ENCODE peak calls at places on chromosomes 6 and 20, in four cellular contexts. P is thoracic aorta, U is body of pancreas, X is cardiac muscle cell. Z is an unnamed sample.

GRCh38 chr6:128704601-128705000 is 178.3 kb upstream of the LAMA2 start:
- DNase-seq in X (no peak), U (no peak), P (no peak), Z (no peak)

GRCh38 chr20:50308513-50309279 is 118.1 kb downstream of the CEBPB start:
- DNase-seq in P (peak; percentile 91), X (peak; percentile 16), U (peak; percentile 71), Z (peak; percentile 92)

GRCh38 chr6:14726816-14727493 is 518.9 kb upstream of the JARID2 start:
- DNase-seq in P (no peak), X (no peak), U (no peak), Z (no peak)

GRCh38 chr6:144338474-144338873 is 53.3 kb downstream of the UTRN start:
- DNase-seq in X (no peak), U (no peak), P (no peak), Z (no peak)

GRCh38 chr6:14366315-14366714 is 248.7 kb downstream of the CD83 start:
- DNase-seq in P (no peak), U (no peak), X (no peak), Z (no peak)

GRCh38 chr20:562232-562897 is 18.8 kb upstream of the CSNK2A1 start:
- DNase-seq in P (no peak), X (no peak), U (no peak), Z (no peak)

GRCh38 chr6:29561091-29561490 is 1.6 kb upstream of the UBD start:
- DNase-seq in X (no peak), U (no peak), P (no peak), Z (no peak)

GRCh38 chr6:159946912-159947311 is 22.0 kb upstream of the IGF2R start:
- DNase-seq in U (no peak), X (no peak), P (no peak), Z (no peak)

GRCh38 chr20:22974354-22974753 is 60.8 kb upstream of the SSTR4 start:
- DNase-seq in X (peak; percentile 10), U (peak; percentile 12), P (no peak), Z (no peak)

GRCh38 chr6:130829333-130829910 is 2.2 kb downstream of the SMLR1 start:
- DNase-seq in X (no peak), U (no peak), P (no peak), Z (no peak)

GRCh38 chr6:168367285-168367720 is 47.7 kb upstream of the DACT2 start:
- DNase-seq in U (no peak), P (no peak), X (no peak), Z (peak; percentile 41)

GRCh38 chr6:166262738-166263515 is 45.3 kb downstream of the PRR18 start:
- DNase-seq in U (no peak), P (no peak), X (no peak), Z (peak; percentile 36)

GRCh38 chr6:168711049-168711640 is 270.2 kb downstream of the SMOC2 start:
- DNase-seq in P (no peak), X (no peak), U (no peak), Z (no peak)

GRCh38 chr6:18213439-18213838 is 50.9 kb downstream of the DEK start:
- DNase-seq in X (no peak), P (no peak), U (no peak), Z (no peak)

GRCh38 chr20:37323985-37324384 is 22.0 kb upstream of the SRC start:
- DNase-seq in X (no peak), P (no peak), U (no peak), Z (no peak)

GRCh38 chr6:20112206-20112605 is 100.1 kb downstream of the MBOAT1 start:
- DNase-seq in X (no peak), P (no peak), U (no peak), Z (no peak)

GRCh38 chr20:1087311-1087710 is 31.1 kb upstream of the PSMF1 start:
- DNase-seq in U (no peak), X (no peak), P (no peak), Z (no peak)

GRCh38 chr6:79798841-79799240 is 148.5 kb downstream of the ELOVL4 start:
- DNase-seq in X (no peak), P (no peak), U (no peak), Z (no peak)

GRCh38 chr20:53128024-53128423 is 155.9 kb downstream of the TSHZ2 start:
- DNase-seq in P (no peak), X (no peak), U (no peak), Z (no peak)

GRCh38 chr20:346640-347316 is at the start of gene NRSN2:
- DNase-seq in X (peak; percentile 79), P (no peak), U (peak; percentile 68), Z (peak; percentile 93)

GRCh38 chr6:26175428-26176181 is 88.4 kb downstream of the HFE start:
- DNase-seq in P (no peak), X (peak; percentile 39), U (peak; percentile 25), Z (no peak)

GRCh38 chr6:97394160-97394748 is 111.2 kb upstream of the MMS22L start:
- DNase-seq in U (peak; percentile 53), X (peak; percentile 64), P (no peak), Z (peak; percentile 36)

GRCh38 chr20:47350181-47350550 is 6.3 kb downstream of the ZMYND8 start:
- DNase-seq in P (no peak), X (no peak), U (no peak), Z (no peak)

GRCh38 chr6:5671162-5671561 is 335.6 kb downstream of the NRN1 start:
- DNase-seq in P (no peak), X (no peak), U (no peak), Z (peak; percentile 41)

GRCh38 chr6:125759184-125759902 is 9.9 kb downstream of the HEY2 start:
- DNase-seq in P (no peak), U (peak; percentile 10), X (peak; percentile 42), Z (no peak)

GRCh38 chr20:9503530-9504251 is 10.7 kb upstream of the LAMP5 start:
- DNase-seq in U (no peak), X (peak; percentile 25), P (no peak), Z (no peak)

GRCh38 chr20:11676618-11677289 is 240.9 kb upstream of the BTBD3 start:
- DNase-seq in U (peak; percentile 43), P (no peak), X (peak; percentile 67), Z (no peak)

GRCh38 chr20:1832634-1833033 is 62.6 kb upstream of the SIRPA start:
- DNase-seq in P (no peak), X (peak; percentile 52), U (no peak), Z (no peak)

GRCh38 chr6:87151471-87151785 is 3.9 kb upstream of the ZNF292 start:
- DNase-seq in U (no peak), X (no peak), P (no peak), Z (no peak)

GRCh38 chr6:105600342-105601293 is 197.7 kb upstream of the PREP start:
- DNase-seq in P (no peak), X (peak; percentile 45), U (no peak), Z (no peak)

DNA sequence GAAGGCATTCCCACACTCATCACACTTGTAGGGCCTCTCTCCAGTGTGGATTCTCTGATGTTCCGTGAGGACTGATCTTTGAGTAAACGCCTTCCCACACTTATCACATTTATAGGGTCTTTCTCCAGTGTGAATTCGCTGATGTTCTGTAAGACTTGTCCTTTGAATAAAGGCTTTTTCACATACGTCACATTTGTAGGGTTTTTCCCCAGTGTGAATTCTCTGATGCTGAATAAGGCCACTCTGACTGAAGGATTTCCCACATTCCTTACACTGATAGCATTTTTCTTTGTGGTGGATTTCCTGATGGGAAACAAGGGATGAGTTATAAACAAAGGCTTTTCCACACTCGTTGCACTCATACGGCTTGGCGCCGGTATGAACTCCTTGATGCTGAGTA is 8.9 kb downstream of the ZSCAN12 start:
- DNase-seq in X (no peak), U (no peak), P (no peak), Z (no peak)
- H3K36me3 ChIP-seq in X (peaks cover 37% of the 10 kb centered on the region), U (peaks cover 6% of the 10 kb centered on the region), P (peaks cover 46% of the 10 kb centered on the region), Z (peaks cover 65% of the 10 kb centered on the region)

DNA sequence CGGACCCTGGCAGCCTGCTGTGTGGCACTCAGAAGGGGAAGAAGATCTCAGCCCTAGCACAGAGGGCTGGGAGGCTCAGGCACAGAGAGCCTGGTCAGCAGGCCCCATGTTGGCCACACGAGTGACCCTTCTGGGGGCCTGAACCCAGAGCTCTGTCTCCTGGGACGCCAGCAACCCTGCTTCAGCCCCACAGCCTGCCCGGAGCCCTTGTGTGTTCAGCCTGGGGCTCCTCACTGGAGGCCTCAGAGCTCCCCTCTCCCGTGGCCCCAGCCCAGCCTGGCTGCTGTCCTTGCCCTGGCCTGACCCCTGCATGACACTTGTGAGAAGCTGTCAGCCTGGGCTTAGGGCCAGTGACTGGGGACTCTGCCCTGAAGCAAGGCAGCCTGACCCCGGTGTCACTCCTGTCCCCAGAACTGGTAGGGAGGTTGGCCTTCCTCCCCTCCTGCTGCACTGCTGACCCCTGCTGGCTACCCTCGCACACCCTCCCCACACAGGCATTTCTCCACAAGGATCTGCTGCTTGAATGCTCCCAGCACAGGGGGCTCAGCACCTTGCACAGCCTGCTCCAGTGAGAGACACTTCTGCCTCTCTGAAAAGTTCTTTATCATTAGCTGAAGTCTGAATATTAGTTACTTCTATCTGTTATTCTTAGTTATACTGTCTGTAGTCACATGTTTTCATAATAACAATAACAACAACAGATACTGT is 15.4 kb upstream of the IP6K3 start:
- DNase-seq in X (peak; percentile 82), P (no peak), U (peak; percentile 80), Z (no peak)
- TF ChIP-seq CTCF in X (peak; percentile 69), P (peak; percentile 12), U (peak; percentile 80), Z (peak; percentile 56)

GRCh38 chr20:56928007-56928406 is 298.9 kb downstream of the TFAP2C start:
- DNase-seq in X (no peak), P (no peak), U (no peak), Z (no peak)
- H3K4me1 ChIP-seq in X (peaks cover 7% of the 10 kb centered on the region), P (peaks cover 4% of the 10 kb centered on the region), U (peaks cover 16% of the 10 kb centered on the region), Z (peaks cover 16% of the 10 kb centered on the region)

DNA sequence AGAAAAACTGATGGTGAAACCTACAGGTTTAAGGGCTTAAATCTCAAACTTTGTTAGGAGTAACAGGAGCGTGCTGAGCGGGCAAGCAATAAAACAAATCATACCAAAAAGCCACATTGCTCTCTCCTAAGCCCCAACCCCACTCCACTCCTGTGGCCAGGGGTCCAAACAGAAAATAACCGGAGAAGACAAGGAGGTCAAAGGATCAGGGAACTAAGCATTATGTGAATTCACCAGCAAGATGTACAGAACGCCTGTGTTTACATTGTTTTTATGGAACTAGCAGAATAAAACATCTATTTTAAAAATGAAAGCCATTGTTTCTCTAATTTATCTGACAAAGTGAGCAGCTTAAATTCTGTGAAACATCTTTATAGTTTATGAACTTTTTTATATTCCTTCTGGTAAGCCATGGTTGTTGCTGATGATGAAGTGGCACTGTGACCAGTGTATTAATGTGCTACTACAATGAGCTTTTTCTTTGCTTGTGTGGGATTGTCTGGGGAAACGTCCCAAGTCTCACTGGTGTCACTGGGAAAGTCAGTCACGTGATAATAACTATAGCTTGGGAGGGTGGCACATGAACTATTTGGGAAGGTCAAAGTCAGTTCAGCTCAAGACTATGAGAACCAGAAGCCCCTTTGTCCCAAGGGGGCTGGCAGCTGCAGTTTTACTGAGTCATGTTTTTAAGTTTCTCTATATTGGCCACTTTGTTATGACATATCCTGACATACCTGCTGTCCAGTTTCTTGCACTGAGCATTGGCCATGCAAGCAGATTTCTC is 9.8 kb downstream of the FAM210B start:
- DNase-seq in P (no peak), U (no peak), X (no peak), Z (no peak)
- H3K36me3 ChIP-seq in P (peaks cover 22% of the 10 kb centered on the region), U (no peaks in the 10 kb centered on the region), X (peaks cover 38% of the 10 kb centered on the region), Z (peaks cover 53% of the 10 kb centered on the region)

Z was measured in upper lobe of left lung.